ENCODE peak calls at places on chromosomes 13 and 19, in four cellular contexts. T, F, M and J are unnamed samples.

GRCh38 chr19:31498781-31499180 is 149.5 kb upstream of the TSHZ3 start:
- DNase-seq in T (no peak), F (no peak), M (no peak), J (no peak)

GRCh38 chr13:47337781-47338507 is 441.1 kb upstream of the HTR2A start:
- DNase-seq in T (no peak), F (no peak), M (no peak), J (no peak)

GRCh38 chr13:25692156-25692555 is 320.4 kb downstream of the ATP8A2 start:
- DNase-seq in T (no peak), F (no peak), M (no peak), J (no peak)

GRCh38 chr13:85970727-85971126 is 171.5 kb upstream of the SLITRK6 start:
- DNase-seq in T (no peak), F (no peak), M (no peak), J (no peak)

GRCh38 chr19:47283405-47284059 is 8.8 kb downstream of the INAFM1 start:
- DNase-seq in T (no peak), F (no peak), M (no peak), J (peak)

GRCh38 chr19:53165691-53166091 is 6.8 kb upstream of the ZNF347 start:
- DNase-seq in T (no peak), F (no peak), M (no peak), J (no peak)

GRCh38 chr19:35755550-35756371 is 1.1 kb downstream of the HSPB6 start:
- DNase-seq in T (peak), F (no peak), M (peak), J (peak)

GRCh38 chr19:35963514-35963913 is 27.3 kb downstream of the LRFN3 start:
- DNase-seq in T (no peak), F (peak), M (peak), J (peak)

GRCh38 chr19:15123900-15124299 is 16.7 kb downstream of the SYDE1 start:
- DNase-seq in T (peak), F (no peak), M (no peak), J (no peak)

DNA sequence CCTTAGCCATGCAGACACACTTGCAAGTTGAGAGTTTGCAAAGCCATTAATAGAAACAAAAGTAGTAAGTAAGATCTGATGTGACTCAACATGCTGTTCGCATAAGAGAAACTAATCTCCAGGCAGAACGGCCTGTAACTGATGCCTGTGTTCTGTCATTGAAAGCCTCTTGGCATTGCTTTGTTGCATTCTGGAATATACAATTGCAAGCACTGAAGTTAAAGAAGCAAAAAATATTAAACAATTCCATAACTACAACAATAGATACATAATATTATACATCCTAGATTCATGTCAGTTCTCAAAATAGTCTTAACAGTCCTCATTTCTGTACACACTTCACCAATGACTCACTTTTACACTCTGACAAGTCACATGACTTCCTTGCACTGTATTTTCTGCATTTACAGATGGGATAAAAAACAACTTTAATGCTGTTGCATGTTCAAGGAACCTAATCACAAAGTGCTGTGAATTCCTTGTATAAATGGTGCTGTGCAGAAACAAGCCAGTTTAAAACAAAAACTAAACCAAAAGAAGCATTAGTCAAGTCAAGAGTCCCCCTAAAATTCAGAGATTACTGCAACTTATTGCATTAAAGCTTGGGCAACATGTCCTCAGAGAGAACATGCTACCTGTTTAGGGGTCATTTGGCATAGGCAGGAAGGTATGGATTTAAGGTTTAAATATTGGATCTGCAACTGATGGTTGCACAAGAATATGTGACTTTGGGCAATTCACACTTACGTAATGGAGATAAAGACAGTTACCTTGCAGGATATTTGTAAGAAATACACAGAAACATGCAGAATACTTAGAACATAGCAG is 79.5 kb upstream of the SERP2 start:
- DNase-seq in T (no peak), F (no peak), M (no peak), J (peak)
- H3K27ac ChIP-seq in T (peak), F (no peak), M (no peak), J (no peak)

GRCh38 chr19:12720296-12720695 is 3.4 kb downstream of the TNPO2 start:
- DNase-seq in T (no peak), F (no peak), M (no peak), J (no peak)
- H3K4me3 ChIP-seq in T (peak), F (no peak), M (peak), J (no peak)

GRCh38 chr13:100442095-100442832 is 146.3 kb downstream of the GGACT start:
- DNase-seq in T (no peak), F (no peak), M (no peak), J (no peak)
- H3K27ac ChIP-seq in T (no peak), F (peak), M (no peak), J (no peak)

GRCh38 chr19:590750-591098 is 1.0 kb downstream of the HCN2 start:
- DNase-seq in T (no peak), F (no peak), M (no peak), J (no peak)

GRCh38 chr19:588758-589692 is 656 bp upstream of the HCN2 start:
- DNase-seq in T (no peak), F (no peak), M (no peak), J (peak)

GRCh38 chr19:591099-591958 is 1.6 kb downstream of the HCN2 start:
- DNase-seq in T (peak), F (no peak), M (no peak), J (no peak)

GRCh38 chr19:589693-590395 is at the start of gene HCN2:
- DNase-seq in T (no peak), F (no peak), M (no peak), J (no peak)

DNA sequence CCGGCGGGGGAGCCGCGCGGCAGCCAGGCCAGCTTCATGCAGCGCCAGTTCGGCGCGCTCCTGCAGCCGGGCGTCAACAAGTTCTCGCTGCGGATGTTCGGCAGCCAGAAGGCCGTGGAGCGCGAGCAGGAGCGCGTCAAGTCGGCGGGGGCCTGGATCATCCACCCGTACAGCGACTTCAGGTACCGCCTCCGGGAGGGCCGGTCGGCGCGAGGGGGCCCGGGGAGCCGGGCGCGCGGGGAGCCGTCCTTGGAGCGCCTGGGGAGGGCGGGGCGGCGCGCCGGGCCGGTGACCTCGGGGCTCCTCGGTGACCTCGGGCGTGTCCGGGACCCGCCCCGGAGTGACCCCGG is 690 bp downstream of the HCN2 start:
- DNase-seq in T (no peak), F (no peak), M (peak), J (peak)
- H3K4me3 ChIP-seq in T (no peak), F (peak), M (no peak), J (no peak)

DNA sequence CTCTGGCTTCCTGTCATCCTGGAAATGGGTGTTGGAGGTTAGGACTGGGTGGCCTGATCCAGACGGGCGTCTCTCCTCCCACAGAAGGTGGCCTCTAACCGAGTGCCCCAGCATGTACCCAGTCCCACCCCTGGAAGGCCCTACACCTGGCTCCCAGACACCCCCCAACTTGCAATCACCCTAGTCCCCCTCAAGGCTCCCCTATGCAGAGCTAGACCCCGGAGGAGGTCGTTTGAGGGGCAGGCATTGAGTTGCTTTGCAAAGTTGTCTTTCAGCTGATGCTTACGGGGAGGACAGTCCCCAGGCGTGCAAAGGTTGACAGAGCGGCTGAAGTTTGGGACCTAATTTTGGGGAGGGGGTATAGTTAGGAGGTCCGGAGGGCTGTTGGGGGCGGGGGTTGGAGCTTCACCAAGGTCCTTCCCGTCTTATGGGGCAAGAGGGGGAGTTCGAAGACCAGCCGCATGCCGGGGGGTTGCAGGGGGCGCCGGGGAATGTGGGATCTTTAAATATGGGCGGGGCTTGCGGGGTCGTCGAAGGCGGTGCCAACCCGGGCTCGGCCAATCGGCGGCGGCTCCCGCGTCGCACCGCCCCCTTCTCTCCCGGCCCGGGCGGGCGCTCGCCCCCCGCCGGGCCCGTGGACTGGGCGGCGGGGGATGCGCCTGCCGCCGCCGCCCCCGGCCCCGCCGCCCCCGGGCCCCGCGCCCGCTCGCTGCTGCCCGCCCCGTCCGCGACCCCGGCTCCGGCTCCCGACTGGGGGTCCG is at the start of gene KCNN1:
- DNase-seq in T (no peak), F (peak), M (no peak), J (no peak)
- H3K27ac ChIP-seq in T (no peak), F (peak), M (no peak), J (no peak)

GRCh38 chr13:40570930-40571329 is 95.5 kb downstream of the FOXO1 start:
- DNase-seq in T (no peak), F (no peak), M (no peak), J (no peak)
- H3K4me3 ChIP-seq in T (no peak), F (no peak), M (no peak), J (no peak)

GRCh38 chr19:12890787-12891552 is at the start of gene GCDH:
- DNase-seq in T (peak), F (peak), M (peak), J (peak)
- H3K27ac ChIP-seq in T (peak), F (peak), M (peak), J (no peak)

DNA sequence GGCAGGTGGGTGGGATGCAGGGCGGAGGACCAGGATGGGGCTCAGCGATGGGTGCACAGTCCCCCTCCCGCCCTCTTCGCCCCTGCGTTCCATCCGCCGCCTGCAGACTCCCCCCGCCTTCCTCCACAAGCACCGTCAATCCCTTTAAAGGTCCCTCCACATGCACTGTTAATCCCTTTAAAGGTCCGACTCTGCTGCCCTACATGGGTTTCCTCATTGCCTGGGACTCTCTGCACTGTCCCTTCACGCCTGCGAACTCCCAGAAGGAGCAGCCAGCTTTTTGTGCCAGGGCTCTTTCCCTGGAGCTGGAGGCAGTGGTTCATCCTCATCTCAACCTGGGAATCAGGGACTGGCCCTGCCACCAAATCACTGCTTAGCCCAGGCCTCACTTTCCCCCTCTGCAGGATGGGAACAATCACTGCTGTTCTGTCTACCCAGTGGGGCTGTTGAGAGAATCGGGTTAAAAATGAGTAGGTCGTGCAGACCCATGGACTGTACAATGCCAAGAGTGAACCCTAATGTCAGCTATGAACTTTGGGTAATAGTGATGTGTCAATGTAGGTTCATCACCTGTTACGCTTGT is 20.4 kb downstream of the ZNF574 start:
- DNase-seq in T (no peak), F (no peak), M (no peak), J (no peak)
- H3K4me3 ChIP-seq in T (no peak), F (no peak), M (no peak), J (no peak)

GRCh38 chr19:38690832-38691231 is 43.4 kb downstream of the ACTN4 start:
- DNase-seq in T (no peak), F (no peak), M (no peak), J (no peak)

GRCh38 chr19:38691938-38692457 is 44.5 kb downstream of the ACTN4 start:
- DNase-seq in T (peak), F (no peak), M (no peak), J (peak)

GRCh38 chr19:38692458-38693379 is 45.3 kb downstream of the ACTN4 start:
- DNase-seq in T (no peak), F (no peak), M (no peak), J (no peak)

GRCh38 chr19:38687837-38688378 is 40.5 kb downstream of the ACTN4 start:
- DNase-seq in T (no peak), F (no peak), M (no peak), J (no peak)

DNA sequence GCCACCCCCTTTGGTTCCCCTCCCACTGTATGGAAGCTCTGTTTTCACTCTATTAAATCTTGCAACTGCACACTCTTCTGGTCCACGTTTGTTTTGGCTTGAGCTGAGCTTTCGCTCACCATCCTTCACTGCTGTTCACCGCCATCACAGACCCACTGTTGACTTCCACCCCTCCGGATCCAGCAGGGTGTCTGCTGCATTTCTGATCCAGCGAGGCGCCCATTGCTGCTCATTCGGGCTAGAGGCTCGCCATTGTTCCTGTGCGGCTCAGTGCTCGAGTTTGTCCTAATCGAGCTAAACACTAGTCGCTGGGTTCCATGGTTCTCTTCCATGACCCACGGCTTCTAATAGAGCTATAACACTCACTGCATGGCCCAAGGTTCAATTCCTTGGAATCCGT is 42.7 kb downstream of the ACTN4 start:
- DNase-seq in T (no peak), F (no peak), M (no peak), J (no peak)
- H3K27ac ChIP-seq in T (peak), F (peak), M (no peak), J (peak)